ENCODE peak calls at places on chromosomes 7 and 10, in six cellular contexts. W is NCI-H1092 treated with DMSO at 0.1 percent for 48 hours; T is fibroblast of mammary gland; Z is activated T-cell treated with anti-CD3 and anti-CD28 coated beads, Interleukin-2, amount 50 U/mL, for 4 hours; E is EL; G is neural crest cell. B is an unnamed sample.

GRCh38 chr10:50286517-50286916 is 35.2 kb upstream of the ASAH2 start:
- DNase-seq in E (no peak), W (no peak), Z (no peak), G (no peak), T (peak), B (no peak)

GRCh38 chr10:48215148-48215982 is 59.1 kb downstream of the FRMPD2 start:
- DNase-seq in W (peak), G (peak), E (peak), T (peak), Z (no peak), B (peak)

GRCh38 chr10:115063702-115064479 is 29.3 kb upstream of the ATRNL1 start:
- DNase-seq in Z (no peak), T (peak), W (peak), E (no peak), G (no peak), B (no peak)

GRCh38 chr7:22979251-22979650 is 34.7 kb downstream of the HYCC1 start:
- DNase-seq in E (no peak), G (no peak), T (no peak), Z (no peak), W (no peak), B (peak)

GRCh38 chr10:29160110-29160669 is 128.7 kb upstream of the LYZL1 start:
- DNase-seq in T (peak), Z (no peak), W (no peak), G (no peak), E (peak), B (peak)

GRCh38 chr7:537911-538634 is 18.4 kb upstream of the PDGFA start:
- DNase-seq in Z (no peak), G (no peak), T (peak), E (peak), W (no peak), B (peak)

GRCh38 chr10:106500585-106501525 is 663.7 kb downstream of the SORCS1 start:
- DNase-seq in W (no peak), G (no peak), E (peak), Z (no peak), T (peak), B (no peak)

GRCh38 chr10:109975251-109975650 is 32.5 kb upstream of the ADD3 start:
- DNase-seq in T (no peak), G (no peak), Z (no peak), E (no peak), W (no peak), B (no peak)

GRCh38 chr7:148941598-148942280 is 57.6 kb upstream of the EZH2 start:
- DNase-seq in T (peak), G (peak), W (peak), E (peak), Z (peak), B (peak)

GRCh38 chr7:132080967-132081668 is 495.2 kb downstream of the PLXNA4 start:
- DNase-seq in G (no peak), T (peak), E (no peak), Z (no peak), W (no peak), B (no peak)

GRCh38 chr7:26593405-26593804 is 271.0 kb downstream of the SKAP2 start:
- DNase-seq in G (no peak), T (no peak), E (no peak), W (peak), Z (no peak), B (peak)

GRCh38 chr7:151451626-151452025 is 11.7 kb upstream of the CRYGN start:
- DNase-seq in E (no peak), T (no peak), G (no peak), W (no peak), Z (no peak), B (no peak)

GRCh38 chr10:71395621-71396020 is 1.1 kb upstream of the CDH23 start:
- DNase-seq in E (no peak), W (no peak), T (no peak), G (no peak), Z (no peak), B (no peak)

GRCh38 chr10:103847909-103848468 is 7.4 kb downstream of the SH3PXD2A start:
- DNase-seq in E (no peak), G (no peak), T (no peak), W (no peak), Z (no peak), B (no peak)

GRCh38 chr10:97882142-97883091 is 32.8 kb downstream of the GOLGA7B start:
- DNase-seq in T (peak), G (no peak), Z (no peak), W (no peak), E (peak), B (peak)

GRCh38 chr10:58258977-58259692 is 8.6 kb downstream of the IPMK start:
- DNase-seq in W (no peak), T (no peak), E (no peak), G (no peak), Z (no peak), B (no peak)

GRCh38 chr7:2032030-2032875 is 200.5 kb downstream of the MAD1L1 start:
- DNase-seq in G (no peak), E (peak), Z (no peak), W (peak), T (peak), B (peak)

GRCh38 chr7:83588602-83589240 is 60.2 kb downstream of the SEMA3E start:
- DNase-seq in T (peak), E (no peak), Z (no peak), G (no peak), W (no peak), B (no peak)

GRCh38 chr10:126723226-126723625 is 52.7 kb upstream of the C10orf90 start:
- DNase-seq in T (no peak), Z (no peak), G (no peak), W (no peak), E (no peak), B (no peak)